ENCODE peak calls at places on chromosomes 12 and 14, in five cellular contexts. One of them, this sample, is unnamed. For H3K79me2, the result is how much of the 10 kb centered on the place peaks cover.

GRCh38 chr14:21840765-21841164 is 167.1 kb upstream of the OR4E1 start:
- DNase-seq in SK-N-SH: no peak
- DNase-seq in HCT116: peak
- DNase-seq in GM23338: peak
- DNase-seq in H1: no peak
- DNase-seq in this sample: no peak

GRCh38 chr14:69323266-69323966 is 63.5 kb downstream of the GALNT16 start:
- DNase-seq in SK-N-SH: no peak
- DNase-seq in HCT116: no peak
- DNase-seq in GM23338: no peak
- DNase-seq in H1: no peak
- DNase-seq in this sample: no peak

GRCh38 chr12:66735275-66735674 is 56.4 kb upstream of the GRIP1 start:
- DNase-seq in SK-N-SH: no peak
- DNase-seq in HCT116: no peak
- DNase-seq in GM23338: no peak
- DNase-seq in H1: no peak
- DNase-seq in this sample: no peak

GRCh38 chr12:76042147-76042546 is 10.6 kb upstream of the PHLDA1 start:
- DNase-seq in SK-N-SH: no peak
- DNase-seq in HCT116: no peak
- DNase-seq in GM23338: no peak
- DNase-seq in H1: no peak
- DNase-seq in this sample: no peak

GRCh38 chr12:73159952-73160351 is 887.8 kb downstream of the TRHDE start:
- DNase-seq in SK-N-SH: no peak
- DNase-seq in HCT116: no peak
- DNase-seq in GM23338: no peak
- DNase-seq in H1: no peak
- DNase-seq in this sample: no peak

GRCh38 chr12:93080452-93080851 is 151.4 kb upstream of the EEA1 start:
- DNase-seq in SK-N-SH: no peak
- DNase-seq in HCT116: no peak
- DNase-seq in GM23338: peak
- DNase-seq in H1: peak
- DNase-seq in this sample: peak

GRCh38 chr14:52802597-52802996 is 11.2 kb upstream of the GNPNAT1 start:
- DNase-seq in SK-N-SH: no peak
- DNase-seq in HCT116: no peak
- DNase-seq in GM23338: no peak
- DNase-seq in H1: no peak
- DNase-seq in this sample: no peak

GRCh38 chr12:53258541-53259539 is 9.3 kb upstream of the ESPL1 start:
- DNase-seq in SK-N-SH: no peak
- DNase-seq in HCT116: no peak
- DNase-seq in GM23338: no peak
- DNase-seq in H1: no peak
- DNase-seq in this sample: peak

GRCh38 chr14:89952581-89952980 is 1.9 kb downstream of the EFCAB11 start:
- DNase-seq in SK-N-SH: no peak
- DNase-seq in HCT116: no peak
- DNase-seq in GM23338: no peak
- DNase-seq in H1: no peak
- DNase-seq in this sample: no peak

GRCh38 chr14:33728010-33728498 is 222.8 kb downstream of the EGLN3 start:
- DNase-seq in SK-N-SH: no peak
- DNase-seq in HCT116: no peak
- DNase-seq in GM23338: no peak
- DNase-seq in H1: no peak
- DNase-seq in this sample: no peak

GRCh38 chr14:29235991-29236390 is 469.4 kb downstream of the FOXG1 start:
- DNase-seq in SK-N-SH: no peak
- DNase-seq in HCT116: no peak
- DNase-seq in GM23338: no peak
- DNase-seq in H1: no peak
- DNase-seq in this sample: peak

GRCh38 chr12:49368240-49368600 is 958 bp downstream of the SPATS2 start:
- DNase-seq in SK-N-SH: no peak
- DNase-seq in HCT116: no peak
- DNase-seq in GM23338: no peak
- DNase-seq in H1: no peak
- DNase-seq in this sample: no peak

GRCh38 chr12:104604070-104604994 is 147.6 kb downstream of the CHST11 start:
- DNase-seq in SK-N-SH: peak
- DNase-seq in HCT116: peak
- DNase-seq in GM23338: peak
- DNase-seq in H1: peak
- DNase-seq in this sample: peak

GRCh38 chr12:95239216-95239615 is 21.6 kb downstream of the VEZT start:
- DNase-seq in SK-N-SH: no peak
- DNase-seq in HCT116: no peak
- DNase-seq in GM23338: no peak
- DNase-seq in H1: no peak
- DNase-seq in this sample: no peak
- TF ChIP-seq POLR2AphosphoS5 in SK-N-SH: no peak
- TF ChIP-seq POLR2AphosphoS5 in HCT116: no peak
- TF ChIP-seq POLR2AphosphoS5 in GM23338: no peak
- TF ChIP-seq POLR2AphosphoS5 in H1: no peak
- TF ChIP-seq POLR2AphosphoS5 in this sample: no peak

GRCh38 chr12:11728154-11728755 is 78.8 kb downstream of the ETV6 start:
- DNase-seq in SK-N-SH: no peak
- DNase-seq in HCT116: no peak
- DNase-seq in GM23338: no peak
- DNase-seq in H1: no peak
- DNase-seq in this sample: no peak
- H3K79me2 ChIP-seq in SK-N-SH: half or more
- H3K79me2 ChIP-seq in HCT116: under half
- H3K79me2 ChIP-seq in GM23338: under half
- H3K79me2 ChIP-seq in H1: under half
- H3K79me2 ChIP-seq in this sample: half or more

GRCh38 chr12:16118586-16118985 is 158.9 kb downstream of the SLC15A5 start:
- DNase-seq in SK-N-SH: no peak
- DNase-seq in HCT116: no peak
- DNase-seq in GM23338: peak
- DNase-seq in H1: no peak
- DNase-seq in this sample: no peak

GRCh38 chr12:16112151-16112550 is 165.3 kb downstream of the SLC15A5 start:
- DNase-seq in SK-N-SH: no peak
- DNase-seq in HCT116: no peak
- DNase-seq in GM23338: peak
- DNase-seq in H1: no peak
- DNase-seq in this sample: no peak

GRCh38 chr12:16110596-16110995 is 166.9 kb downstream of the SLC15A5 start:
- DNase-seq in SK-N-SH: no peak
- DNase-seq in HCT116: no peak
- DNase-seq in GM23338: no peak
- DNase-seq in H1: no peak
- DNase-seq in this sample: no peak

GRCh38 chr12:16112626-16113560 is 164.6 kb downstream of the SLC15A5 start:
- DNase-seq in SK-N-SH: no peak
- DNase-seq in HCT116: no peak
- DNase-seq in GM23338: peak
- DNase-seq in H1: no peak
- DNase-seq in this sample: no peak
- TF ChIP-seq POLR2AphosphoS5 in SK-N-SH: no peak
- TF ChIP-seq POLR2AphosphoS5 in HCT116: no peak
- TF ChIP-seq POLR2AphosphoS5 in GM23338: no peak
- TF ChIP-seq POLR2AphosphoS5 in H1: no peak
- TF ChIP-seq POLR2AphosphoS5 in this sample: no peak

DNA sequence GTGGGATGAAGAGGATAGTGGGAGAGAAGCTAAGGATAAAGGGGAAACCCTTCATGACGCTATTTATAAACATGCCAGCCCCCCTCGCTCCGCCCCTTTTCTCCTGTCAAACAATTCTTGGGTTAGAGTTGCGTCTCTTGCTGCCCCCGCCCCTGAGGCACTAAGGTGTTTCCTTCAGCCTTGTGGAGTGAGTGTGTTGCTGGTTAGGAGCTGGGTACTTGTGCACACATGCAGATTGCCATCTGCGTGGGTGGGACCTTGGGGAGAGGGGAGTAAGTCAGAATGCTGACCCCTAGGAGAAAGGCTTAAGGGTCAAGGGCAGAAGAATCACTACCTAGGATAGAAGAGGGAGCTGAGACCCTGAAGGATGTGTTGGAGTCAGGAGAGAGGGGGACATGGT is 5.4 kb downstream of the FOXJ2 start:
- DNase-seq in SK-N-SH: no peak
- DNase-seq in HCT116: no peak
- DNase-seq in GM23338: peak
- DNase-seq in H1: no peak
- DNase-seq in this sample: no peak
- H3K79me2 ChIP-seq in SK-N-SH: half or more
- H3K79me2 ChIP-seq in HCT116: under half
- H3K79me2 ChIP-seq in GM23338: under half
- H3K79me2 ChIP-seq in H1: under half
- H3K79me2 ChIP-seq in this sample: under half

GRCh38 chr14:25048170-25049126 is 1.5 kb downstream of the STXBP6 start:
- DNase-seq in SK-N-SH: no peak
- DNase-seq in HCT116: no peak
- DNase-seq in GM23338: peak
- DNase-seq in H1: no peak
- DNase-seq in this sample: no peak
- TF ChIP-seq POLR2AphosphoS5 in SK-N-SH: no peak
- TF ChIP-seq POLR2AphosphoS5 in HCT116: no peak
- TF ChIP-seq POLR2AphosphoS5 in GM23338: no peak
- TF ChIP-seq POLR2AphosphoS5 in H1: no peak
- TF ChIP-seq POLR2AphosphoS5 in this sample: no peak

DNA sequence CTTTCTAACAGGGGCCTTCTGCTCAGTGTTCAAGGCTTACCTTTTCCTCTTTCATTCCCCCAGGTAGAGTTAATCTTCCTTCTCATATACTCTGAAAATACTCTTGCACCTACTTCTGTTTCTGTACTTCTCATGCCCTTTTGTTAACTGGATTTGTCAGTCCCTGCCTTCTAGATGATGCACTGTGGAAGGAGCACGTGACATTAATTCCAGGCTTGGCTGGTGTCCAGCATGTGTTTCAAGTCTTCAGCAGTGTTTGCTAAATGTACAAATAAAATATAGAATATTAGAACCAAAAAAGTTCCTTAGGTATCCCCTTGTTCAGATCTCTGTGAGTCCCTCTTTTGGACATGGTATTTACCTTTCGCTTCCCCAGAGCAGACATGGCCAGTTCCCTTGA is 27.9 kb upstream of the EVL start:
- DNase-seq in SK-N-SH: no peak
- DNase-seq in HCT116: no peak
- DNase-seq in GM23338: no peak
- DNase-seq in H1: no peak
- DNase-seq in this sample: no peak
- H3K79me2 ChIP-seq in SK-N-SH: under half
- H3K79me2 ChIP-seq in HCT116: under half
- H3K79me2 ChIP-seq in GM23338: under half
- H3K79me2 ChIP-seq in H1: under half
- H3K79me2 ChIP-seq in this sample: under half

GRCh38 chr12:14946856-14947255 is 8.5 kb upstream of the ERP27 start:
- DNase-seq in SK-N-SH: no peak
- DNase-seq in HCT116: no peak
- DNase-seq in GM23338: no peak
- DNase-seq in H1: no peak
- DNase-seq in this sample: peak

GRCh38 chr12:14949631-14950030 is 11.3 kb upstream of the ERP27 start:
- DNase-seq in SK-N-SH: no peak
- DNase-seq in HCT116: no peak
- DNase-seq in GM23338: no peak
- DNase-seq in H1: no peak
- DNase-seq in this sample: no peak

GRCh38 chr12:14950982-14951746 is 10.2 kb downstream of the ARHGDIB start:
- DNase-seq in SK-N-SH: no peak
- DNase-seq in HCT116: peak
- DNase-seq in GM23338: peak
- DNase-seq in H1: no peak
- DNase-seq in this sample: no peak

GRCh38 chr12:14950421-14950820 is 11.0 kb downstream of the ARHGDIB start:
- DNase-seq in SK-N-SH: no peak
- DNase-seq in HCT116: no peak
- DNase-seq in GM23338: no peak
- DNase-seq in H1: no peak
- DNase-seq in this sample: no peak

GRCh38 chr12:14948672-14949071 is 10.3 kb upstream of the ERP27 start:
- DNase-seq in SK-N-SH: no peak
- DNase-seq in HCT116: no peak
- DNase-seq in GM23338: peak
- DNase-seq in H1: no peak
- DNase-seq in this sample: peak
- TF ChIP-seq POLR2AphosphoS5 in SK-N-SH: no peak
- TF ChIP-seq POLR2AphosphoS5 in HCT116: no peak
- TF ChIP-seq POLR2AphosphoS5 in GM23338: no peak
- TF ChIP-seq POLR2AphosphoS5 in H1: no peak
- TF ChIP-seq POLR2AphosphoS5 in this sample: peak

DNA sequence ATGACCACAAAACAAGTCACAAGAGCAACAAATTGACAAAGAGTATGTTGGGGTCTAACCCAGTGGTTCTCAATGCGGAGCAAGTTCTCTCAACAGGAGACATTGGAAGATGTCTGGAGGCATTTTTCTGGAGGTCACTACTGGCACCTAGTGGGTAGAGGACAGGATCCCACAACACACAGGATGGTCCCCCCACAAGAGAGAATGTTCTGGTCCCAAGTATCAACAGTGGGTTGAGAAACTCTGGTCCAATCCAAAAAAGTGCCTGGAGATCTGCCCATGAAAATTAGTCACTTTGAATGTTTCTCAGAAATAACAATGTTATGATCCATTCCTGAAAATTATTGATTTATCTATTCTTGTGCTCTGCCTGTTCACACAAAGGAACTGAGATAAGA is 3.3 kb downstream of the SSH1 start:
- DNase-seq in SK-N-SH: no peak
- DNase-seq in HCT116: no peak
- DNase-seq in GM23338: no peak
- DNase-seq in H1: no peak
- DNase-seq in this sample: no peak
- H3K79me2 ChIP-seq in SK-N-SH: half or more
- H3K79me2 ChIP-seq in HCT116: half or more
- H3K79me2 ChIP-seq in GM23338: under half
- H3K79me2 ChIP-seq in H1: under half
- H3K79me2 ChIP-seq in this sample: under half